ENCODE peak calls at places on chromosomes 7 and 10, in four cellular contexts. J is esophagus squamous epithelium, X is heart left ventricle, L is ovary. H is an unnamed sample.

GRCh38 chr7:33195264-33195663 is 65.9 kb downstream of the BBS9 start:
- DNase-seq in L (no peak), X (no peak), J (no peak), H (no peak)

GRCh38 chr10:30433779-30434272 is at the start of gene MAP3K8:
- DNase-seq in X (peak; percentile 93), L (peak; percentile 83), J (peak; percentile 64), H (peak; percentile 95)

GRCh38 chr7:127635659-127636285 is 16.2 kb upstream of the SND1 start:
- DNase-seq in L (no peak), J (no peak), X (no peak), H (no peak)

GRCh38 chr10:119031496-119032059 is 2.1 kb downstream of the NANOS1 start:
- DNase-seq in L (no peak), X (no peak), J (no peak), H (no peak)

GRCh38 chr10:115129752-115130151 is 36.6 kb downstream of the ATRNL1 start:
- DNase-seq in L (no peak), X (no peak), J (no peak), H (no peak)

GRCh38 chr7:12210179-12211053 is 678 bp upstream of the TMEM106B start:
- DNase-seq in J (no peak), L (no peak), X (no peak), H (peak; percentile 62)

GRCh38 chr10:131742371-131743000 is 158.3 kb upstream of the PPP2R2D start:
- DNase-seq in L (peak; percentile 3), J (no peak), X (no peak), H (no peak)

GRCh38 chr7:2880882-2881281 is 36.8 kb upstream of the GNA12 start:
- DNase-seq in X (no peak), L (peak; percentile 49), J (no peak), H (no peak)

GRCh38 chr7:82810558-82811259 is 352.0 kb downstream of the PCLO start:
- DNase-seq in J (no peak), L (no peak), X (no peak), H (peak; percentile 13)

GRCh38 chr7:117157121-117157870 is 165.6 kb downstream of the WNT2 start:
- DNase-seq in X (peak; percentile 33), J (no peak), L (peak; percentile 33), H (peak; percentile 85)

GRCh38 chr7:4139656-4140320 is 542.3 kb upstream of the FOXK1 start:
- DNase-seq in J (no peak), L (no peak), X (no peak), H (no peak)

GRCh38 chr7:1542329-1542728 is 11.8 kb downstream of the MAFK start:
- DNase-seq in X (no peak), J (no peak), L (no peak), H (no peak)

GRCh38 chr7:111711426-111712065 is 149.3 kb upstream of the IMMP2L start:
- DNase-seq in L (no peak), J (no peak), X (no peak), H (peak; percentile 25)

GRCh38 chr7:46544396-46545008 is 623.4 kb upstream of the IGFBP3 start:
- DNase-seq in L (no peak), X (no peak), J (no peak), H (no peak)

GRCh38 chr10:101310528-101311439 is 43.2 kb upstream of the BTRC start:
- DNase-seq in J (no peak), X (peak; percentile 25), L (peak; percentile 22), H (peak; percentile 60)

GRCh38 chr10:12707461-12708185 is 293.9 kb downstream of the CCDC3 start:
- DNase-seq in J (no peak), X (peak; percentile 60), L (peak; percentile 61), H (peak; percentile 34)

GRCh38 chr7:159016591-159016990 is 128.1 kb downstream of the VIPR2 start:
- DNase-seq in J (no peak), L (no peak), X (no peak), H (no peak)

GRCh38 chr10:96281444-96282029 is 10.2 kb upstream of the BLNK start:
- DNase-seq in X (no peak), J (no peak), L (no peak), H (no peak)

GRCh38 chr7:107313355-107313754 is 144.6 kb downstream of the HBP1 start:
- DNase-seq in J (no peak), X (no peak), L (no peak), H (no peak)

GRCh38 chr7:92622680-92623079 is 32.5 kb upstream of the FAM133B start:
- DNase-seq in J (no peak), X (no peak), L (no peak), H (no peak)

GRCh38 chr7:184768-185264 is 7.6 kb upstream of the FAM20C start:
- DNase-seq in L (peak; percentile 50), J (no peak), X (no peak), H (no peak)

GRCh38 chr7:28328161-28328560 is 84.2 kb upstream of the CREB5 start:
- DNase-seq in L (no peak), X (no peak), J (no peak), H (no peak)

GRCh38 chr7:13989138-13989943 is at the start of gene ETV1:
- DNase-seq in X (peak; percentile 75), L (peak; percentile 47), J (no peak), H (peak; percentile 72)

GRCh38 chr10:94762393-94762792 is at the start of gene CYP2C19:
- DNase-seq in L (no peak), X (no peak), J (no peak), H (no peak)

GRCh38 chr10:45460235-45460878 is 86.3 kb downstream of the ALOX5 start:
- DNase-seq in L (no peak), J (no peak), X (no peak), H (no peak)

GRCh38 chr10:124641282-124642075 is 102.7 kb downstream of the FAM53B start:
- DNase-seq in X (peak; percentile 71), L (no peak), J (peak; percentile 11), H (peak; percentile 65)

GRCh38 chr7:16026253-16027020 is 340.0 kb upstream of the MEOX2 start:
- DNase-seq in X (peak; percentile 33), J (no peak), L (no peak), H (peak; percentile 8)

GRCh38 chr7:70502117-70502516 is 629.8 kb upstream of the GALNT17 start:
- DNase-seq in J (no peak), X (no peak), L (no peak), H (no peak)

GRCh38 chr7:93779115-93779514 is 111.4 kb downstream of the TFPI2 start:
- DNase-seq in L (no peak), X (no peak), J (no peak), H (no peak)

GRCh38 chr10:35641430-35642015 is 573 bp downstream of the FZD8 start:
- DNase-seq in J (no peak), L (no peak), X (peak; percentile 29), H (no peak)

DNA sequence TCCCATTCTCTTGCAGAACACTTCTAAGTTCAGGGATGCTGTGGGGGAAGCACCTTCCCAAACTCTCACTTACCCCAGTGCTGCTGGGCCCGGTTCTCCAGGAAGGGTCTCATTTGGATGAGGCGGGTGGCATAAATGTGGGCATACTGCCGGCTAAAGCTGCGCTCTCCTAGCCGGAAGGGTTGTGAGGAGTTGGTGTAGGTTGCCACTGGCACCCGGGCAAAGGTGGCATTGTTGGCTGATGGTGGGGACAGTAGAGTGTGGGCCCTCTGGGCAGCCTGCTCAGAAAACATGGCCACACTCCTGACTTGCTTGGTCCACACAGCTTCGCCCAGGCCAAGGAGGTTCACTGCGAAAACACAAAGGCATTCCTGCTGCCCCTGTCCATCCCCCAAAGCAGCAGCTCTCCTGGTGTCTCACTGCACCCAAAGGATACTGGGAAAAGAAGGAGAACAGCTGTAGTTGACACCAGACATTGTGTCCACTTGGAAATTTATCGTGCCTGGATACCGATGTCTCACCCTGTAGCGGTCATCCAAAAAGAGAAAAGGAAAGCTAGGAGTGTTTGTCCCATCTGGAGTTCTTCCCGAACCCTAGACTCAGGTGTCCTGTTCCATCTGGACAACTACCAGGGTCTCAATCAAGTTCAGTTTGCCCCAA is 1.5 kb downstream of the POLD2 start:
- DNase-seq in L (no peak), X (no peak), J (no peak), H (no peak)
- H3K4me3 ChIP-seq in L (no peak overlapping the region), X (no peak overlapping the region), J (no peak overlapping the region), H (no peak overlapping the region)

GRCh38 chr7:27185013-27185707 is at the start of gene HOXA11:
- DNase-seq in L (no peak), X (no peak), J (no peak), H (no peak)

GRCh38 chr7:27184342-27185012 is 555 bp downstream of the HOXA11 start:
- DNase-seq in X (no peak), L (no peak), J (no peak), H (no peak)

GRCh38 chr7:27187158-27187701 is 2.2 kb upstream of the HOXA11 start:
- DNase-seq in X (no peak), J (no peak), L (no peak), H (no peak)

GRCh38 chr7:27186450-27187157 is 1.6 kb upstream of the HOXA11 start:
- DNase-seq in X (no peak), J (no peak), L (no peak), H (no peak)

GRCh38 chr7:27185708-27186449 is 847 bp upstream of the HOXA11 start:
- DNase-seq in J (no peak), X (no peak), L (no peak), H (no peak)
- TF ChIP-seq POLR2A in J (no peak), X (no peak), L (no peak), H (no peak)

DNA sequence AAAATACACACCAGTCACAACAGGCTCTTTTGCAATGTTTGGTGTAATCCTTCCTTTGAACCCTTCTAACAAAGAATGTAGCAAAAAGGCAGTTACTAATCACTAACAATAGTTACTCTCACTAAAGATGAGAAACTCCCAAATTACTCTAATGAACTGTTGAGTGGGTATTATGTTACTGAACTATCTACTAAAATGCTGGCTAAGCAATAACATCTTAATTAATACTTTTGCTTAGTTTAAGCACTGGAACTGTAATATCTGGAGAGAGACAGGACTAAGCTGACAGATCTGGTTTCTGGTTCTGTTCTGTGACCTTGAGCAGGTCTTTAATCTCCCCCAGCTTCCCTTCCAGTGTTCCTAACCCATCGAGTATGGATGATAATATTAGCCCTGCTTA is 241.7 kb downstream of the CHCHD3 start:
- DNase-seq in J (no peak), L (no peak), X (no peak), H (no peak)
- H3K4me3 ChIP-seq in J (no peak overlapping the region), L (no peak overlapping the region), X (no peak overlapping the region), H (no peak overlapping the region)

GRCh38 chr10:43196131-43196980 is 58.1 kb downstream of the CSGALNACT2 start:
- DNase-seq in J (no peak), L (no peak), X (no peak), H (no peak)
- TF ChIP-seq POLR2A in J (no peak), L (no peak), X (no peak), H (no peak)

GRCh38 chr10:17217661-17218306 is 10.3 kb upstream of the VIM start:
- DNase-seq in J (no peak), L (no peak), X (no peak), H (no peak)
- H3K4me3 ChIP-seq in J (no peak overlapping the region), L (no peak overlapping the region), X (no peak overlapping the region), H (no peak overlapping the region)

GRCh38 chr7:148883233-148884048 is 650 bp downstream of the EZH2 start:
- DNase-seq in J (no peak), L (peak; percentile 40), X (peak; percentile 42), H (peak; percentile 26)

GRCh38 chr7:148882192-148882591 is 1.9 kb downstream of the EZH2 start:
- DNase-seq in X (no peak), L (no peak), J (no peak), H (no peak)

GRCh38 chr7:148884049-148884298 is at the start of gene EZH2:
- DNase-seq in J (no peak), L (no peak), X (no peak), H (no peak)

GRCh38 chr7:148882668-148883232 is 1.3 kb downstream of the EZH2 start:
- DNase-seq in J (no peak), X (no peak), L (no peak), H (no peak)

GRCh38 chr7:148884299-148885022 is 370 bp upstream of the EZH2 start:
- DNase-seq in X (peak; percentile 94), L (peak; percentile 94), J (peak; percentile 48), H (peak; percentile 91)
- TF ChIP-seq POLR2A in X (peak; percentile 83), L (peak; percentile 90), J (no peak), H (peak; percentile 66)

H was measured in thyroid gland.